ENCODE peak calls at places on chromosomes 13 and 19, in eight cellular contexts. One of them, this sample, is unnamed.
A peak's percentile ranks its signal among the peaks of the same experiment; 100 is the strongest.

GRCh38 chr19:45446295-45446694 is 21.5 kb upstream of the FOSB start:
- DNase-seq in K562: no peak
- DNase-seq in H1: no peak
- DNase-seq in endothelial cell of umbilical vein: peak; percentile 47
- DNase-seq in GM12878: no peak
- DNase-seq in HCT116: no peak
- DNase-seq in SK-N-SH: peak; percentile 42
- DNase-seq in HepG2: peak; percentile 63
- DNase-seq in this sample: no peak

GRCh38 chr13:78657699-78658629 is 991 bp downstream of the OBI1 start:
- DNase-seq in K562: peak; percentile 22
- DNase-seq in SK-N-SH: peak; percentile 22
- DNase-seq in endothelial cell of umbilical vein: peak; percentile 30
- DNase-seq in HCT116: no peak
- DNase-seq in HepG2: peak; percentile 74
- DNase-seq in GM12878: no peak
- DNase-seq in H1: no peak
- DNase-seq in this sample: no peak

GRCh38 chr19:46489445-46490272 is 6.0 kb downstream of the PNMA8B start:
- DNase-seq in H1: peak; percentile 74
- DNase-seq in HCT116: no peak
- DNase-seq in GM12878: no peak
- DNase-seq in K562: peak; percentile 51
- DNase-seq in endothelial cell of umbilical vein: peak; percentile 25
- DNase-seq in SK-N-SH: peak; percentile 37
- DNase-seq in HepG2: no peak
- DNase-seq in this sample: no peak

GRCh38 chr13:75383064-75383715 is 98.8 kb downstream of the TBC1D4 start:
- DNase-seq in HCT116: no peak
- DNase-seq in endothelial cell of umbilical vein: no peak
- DNase-seq in HepG2: no peak
- DNase-seq in H1: no peak
- DNase-seq in K562: no peak
- DNase-seq in GM12878: no peak
- DNase-seq in SK-N-SH: no peak
- DNase-seq in this sample: no peak

GRCh38 chr19:4061178-4061682 is 5.5 kb downstream of the ZBTB7A start:
- DNase-seq in K562: no peak
- DNase-seq in GM12878: no peak
- DNase-seq in HepG2: peak; percentile 65
- DNase-seq in SK-N-SH: no peak
- DNase-seq in endothelial cell of umbilical vein: no peak
- DNase-seq in HCT116: no peak
- DNase-seq in H1: no peak
- DNase-seq in this sample: no peak

GRCh38 chr19:35037716-35038622 is 3.6 kb upstream of the HPN start:
- DNase-seq in endothelial cell of umbilical vein: peak; percentile 57
- DNase-seq in SK-N-SH: peak; percentile 42
- DNase-seq in K562: no peak
- DNase-seq in H1: no peak
- DNase-seq in GM12878: peak; percentile 30
- DNase-seq in HCT116: no peak
- DNase-seq in HepG2: no peak
- DNase-seq in this sample: no peak

GRCh38 chr13:36912983-36913382 is 7.1 kb downstream of the SMAD9 start:
- DNase-seq in HepG2: no peak
- DNase-seq in endothelial cell of umbilical vein: no peak
- DNase-seq in K562: no peak
- DNase-seq in H1: no peak
- DNase-seq in HCT116: no peak
- DNase-seq in SK-N-SH: no peak
- DNase-seq in GM12878: no peak
- DNase-seq in this sample: no peak

GRCh38 chr19:53865523-53865917 is 2.2 kb upstream of the MYADM start:
- DNase-seq in K562: no peak
- DNase-seq in GM12878: no peak
- DNase-seq in HepG2: peak; percentile 76
- DNase-seq in H1: no peak
- DNase-seq in SK-N-SH: no peak
- DNase-seq in endothelial cell of umbilical vein: no peak
- DNase-seq in HCT116: no peak
- DNase-seq in this sample: no peak

GRCh38 chr13:112842343-112842856 is 126.6 kb upstream of the MCF2L start:
- DNase-seq in H1: no peak
- DNase-seq in HepG2: no peak
- DNase-seq in endothelial cell of umbilical vein: peak; percentile 55
- DNase-seq in K562: no peak
- DNase-seq in SK-N-SH: no peak
- DNase-seq in GM12878: no peak
- DNase-seq in HCT116: no peak
- DNase-seq in this sample: no peak

GRCh38 chr13:37277435-37278144 is 172.1 kb upstream of the CSNK1A1L start:
- DNase-seq in endothelial cell of umbilical vein: no peak
- DNase-seq in HepG2: peak; percentile 15
- DNase-seq in H1: no peak
- DNase-seq in GM12878: no peak
- DNase-seq in HCT116: no peak
- DNase-seq in SK-N-SH: no peak
- DNase-seq in K562: no peak
- DNase-seq in this sample: no peak

GRCh38 chr13:23615677-23616076 is 45.5 kb downstream of the TNFRSF19 start:
- DNase-seq in HCT116: no peak
- DNase-seq in SK-N-SH: no peak
- DNase-seq in K562: no peak
- DNase-seq in H1: no peak
- DNase-seq in GM12878: no peak
- DNase-seq in HepG2: peak; percentile 96
- DNase-seq in endothelial cell of umbilical vein: no peak
- DNase-seq in this sample: no peak

DNA sequence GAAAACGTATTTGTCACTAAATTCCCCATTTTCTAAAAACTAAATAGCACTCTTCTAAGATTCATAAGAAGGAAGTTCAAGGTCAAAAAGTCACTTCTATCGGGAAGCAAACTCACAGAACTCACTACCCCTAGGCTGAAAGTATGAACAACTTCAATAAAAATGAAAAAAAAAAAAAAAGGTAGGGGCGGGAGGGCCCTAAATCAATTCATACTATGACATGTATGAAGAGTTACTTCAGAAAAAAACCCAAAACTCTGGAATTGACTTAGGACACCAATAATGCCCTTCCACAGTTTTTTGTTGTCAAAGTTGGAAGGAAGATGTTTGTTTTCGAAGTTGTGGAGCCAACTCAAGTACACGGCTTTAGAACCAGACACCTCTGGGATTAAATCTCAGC is 1.1 kb downstream of the SUCLA2 start:
- DNase-seq in H1: no peak
- DNase-seq in HepG2: no peak
- DNase-seq in SK-N-SH: no peak
- DNase-seq in K562: no peak
- DNase-seq in HCT116: no peak
- DNase-seq in GM12878: no peak
- DNase-seq in endothelial cell of umbilical vein: no peak
- DNase-seq in this sample: no peak
- H3K9ac ChIP-seq in H1: no peak overlapping the region
- H3K9ac ChIP-seq in HepG2: peak overlapping the region; percentile 88
- H3K9ac ChIP-seq in SK-N-SH: peak overlapping the region; percentile 87
- H3K9ac ChIP-seq in K562: peak overlapping the region; percentile 81
- H3K9ac ChIP-seq in HCT116: peak overlapping the region; percentile 84
- H3K9ac ChIP-seq in GM12878: no peak overlapping the region
- H3K9ac ChIP-seq in endothelial cell of umbilical vein: peak overlapping the region; percentile 3
- H3K9ac ChIP-seq in this sample: peak overlapping the region; percentile 96

GRCh38 chr19:13807421-13808021 is 12.3 kb downstream of the ZSWIM4 start:
- DNase-seq in H1: no peak
- DNase-seq in endothelial cell of umbilical vein: no peak
- DNase-seq in GM12878: no peak
- DNase-seq in HepG2: no peak
- DNase-seq in SK-N-SH: no peak
- DNase-seq in K562: no peak
- DNase-seq in HCT116: no peak
- DNase-seq in this sample: no peak

GRCh38 chr19:13806728-13807127 is 11.5 kb downstream of the ZSWIM4 start:
- DNase-seq in H1: no peak
- DNase-seq in HCT116: no peak
- DNase-seq in GM12878: no peak
- DNase-seq in endothelial cell of umbilical vein: no peak
- DNase-seq in HepG2: no peak
- DNase-seq in SK-N-SH: no peak
- DNase-seq in K562: no peak
- DNase-seq in this sample: no peak

GRCh38 chr19:13803038-13803437 is 7.8 kb downstream of the ZSWIM4 start:
- DNase-seq in K562: no peak
- DNase-seq in HCT116: no peak
- DNase-seq in endothelial cell of umbilical vein: no peak
- DNase-seq in H1: no peak
- DNase-seq in HepG2: no peak
- DNase-seq in GM12878: no peak
- DNase-seq in SK-N-SH: no peak
- DNase-seq in this sample: no peak

GRCh38 chr19:13808856-13809255 is 13.6 kb downstream of the ZSWIM4 start:
- DNase-seq in HCT116: no peak
- DNase-seq in K562: no peak
- DNase-seq in H1: no peak
- DNase-seq in GM12878: no peak
- DNase-seq in SK-N-SH: no peak
- DNase-seq in endothelial cell of umbilical vein: no peak
- DNase-seq in HepG2: no peak
- DNase-seq in this sample: no peak

GRCh38 chr19:13804830-13805683 is 9.8 kb downstream of the ZSWIM4 start:
- DNase-seq in SK-N-SH: peak; percentile 72
- DNase-seq in GM12878: no peak
- DNase-seq in H1: peak; percentile 82
- DNase-seq in endothelial cell of umbilical vein: no peak
- DNase-seq in K562: no peak
- DNase-seq in HCT116: no peak
- DNase-seq in HepG2: peak; percentile 32
- DNase-seq in this sample: no peak
- TF ChIP-seq POLR2AphosphoS5 in SK-N-SH: no peak
- TF ChIP-seq POLR2AphosphoS5 in GM12878: no peak
- TF ChIP-seq POLR2AphosphoS5 in H1: peak; percentile 16
- TF ChIP-seq POLR2AphosphoS5 in endothelial cell of umbilical vein: no peak
- TF ChIP-seq POLR2AphosphoS5 in K562: no peak
- TF ChIP-seq POLR2AphosphoS5 in HCT116: no peak
- TF ChIP-seq POLR2AphosphoS5 in HepG2: no peak
- TF ChIP-seq POLR2AphosphoS5 in this sample: no peak

GRCh38 chr19:18342090-18342632 is 1.8 kb downstream of the PGPEP1 start:
- DNase-seq in endothelial cell of umbilical vein: no peak
- DNase-seq in K562: no peak
- DNase-seq in HCT116: no peak
- DNase-seq in SK-N-SH: no peak
- DNase-seq in HepG2: no peak
- DNase-seq in H1: no peak
- DNase-seq in GM12878: no peak
- DNase-seq in this sample: no peak

GRCh38 chr19:18340990-18341868 is 831 bp downstream of the PGPEP1 start:
- DNase-seq in HCT116: no peak
- DNase-seq in SK-N-SH: peak; percentile 70
- DNase-seq in H1: peak; percentile 66
- DNase-seq in K562: peak; percentile 88
- DNase-seq in GM12878: no peak
- DNase-seq in HepG2: peak; percentile 52
- DNase-seq in endothelial cell of umbilical vein: peak; percentile 25
- DNase-seq in this sample: no peak

GRCh38 chr19:18340237-18340989 is at the start of gene PGPEP1:
- DNase-seq in H1: peak; percentile 97
- DNase-seq in endothelial cell of umbilical vein: peak; percentile 65
- DNase-seq in K562: peak; percentile 91
- DNase-seq in GM12878: no peak
- DNase-seq in HCT116: no peak
- DNase-seq in SK-N-SH: peak; percentile 96
- DNase-seq in HepG2: no peak
- DNase-seq in this sample: no peak

GRCh38 chr19:18338471-18339001 is 1.9 kb upstream of the PGPEP1 start:
- DNase-seq in GM12878: no peak
- DNase-seq in H1: no peak
- DNase-seq in HCT116: no peak
- DNase-seq in HepG2: no peak
- DNase-seq in K562: no peak
- DNase-seq in endothelial cell of umbilical vein: no peak
- DNase-seq in SK-N-SH: no peak
- DNase-seq in this sample: no peak

DNA sequence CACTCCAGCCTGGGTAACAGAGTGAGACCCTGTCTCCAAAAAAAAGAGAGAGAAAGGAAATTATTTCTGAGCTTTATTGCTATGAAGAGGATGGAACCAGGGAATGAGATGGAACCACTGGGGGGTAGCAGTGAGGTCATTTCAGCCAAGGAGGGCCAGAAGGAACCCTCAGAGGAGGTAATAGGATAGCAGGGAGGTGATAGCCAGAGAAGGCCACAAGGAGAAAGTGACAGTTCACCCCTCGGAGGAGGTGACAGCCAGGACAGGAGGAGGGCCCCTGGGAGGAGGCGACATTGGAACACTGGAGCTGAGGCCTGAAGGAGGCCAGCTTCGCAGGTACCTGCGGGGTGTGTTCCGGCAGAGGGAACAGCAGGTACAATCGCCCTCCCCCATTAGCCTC is 695 bp upstream of the PGPEP1 start:
- DNase-seq in HepG2: no peak
- DNase-seq in GM12878: no peak
- DNase-seq in SK-N-SH: peak; percentile 50
- DNase-seq in HCT116: no peak
- DNase-seq in endothelial cell of umbilical vein: no peak
- DNase-seq in H1: peak; percentile 61
- DNase-seq in K562: peak; percentile 77
- DNase-seq in this sample: no peak
- H3K9ac ChIP-seq in HepG2: peak overlapping the region; percentile 90
- H3K9ac ChIP-seq in GM12878: no peak overlapping the region
- H3K9ac ChIP-seq in SK-N-SH: no peak overlapping the region
- H3K9ac ChIP-seq in HCT116: no peak overlapping the region
- H3K9ac ChIP-seq in endothelial cell of umbilical vein: no peak overlapping the region
- H3K9ac ChIP-seq in H1: no peak overlapping the region
- H3K9ac ChIP-seq in K562: peak overlapping the region; percentile 83
- H3K9ac ChIP-seq in this sample: no peak overlapping the region

DNA sequence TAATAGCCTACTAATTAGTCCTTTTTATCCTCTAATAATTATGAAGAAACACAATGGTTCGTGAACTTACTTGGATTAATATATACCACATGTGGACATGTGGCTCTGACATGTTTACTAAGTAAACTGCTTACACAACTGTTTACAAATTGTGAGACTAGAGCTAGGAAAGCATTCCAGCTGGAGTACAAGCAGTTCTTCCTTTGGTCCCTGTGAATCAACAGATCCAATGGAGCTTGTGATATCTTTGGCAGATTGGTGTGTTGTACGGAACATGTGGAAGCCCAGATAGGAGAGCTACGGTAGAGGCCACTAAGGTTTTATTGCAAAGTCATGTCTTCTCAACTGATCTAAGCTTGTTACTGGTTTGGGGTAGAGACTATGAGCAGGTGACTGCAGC is 145.5 kb upstream of the SPRY2 start:
- DNase-seq in HepG2: no peak
- DNase-seq in HCT116: no peak
- DNase-seq in SK-N-SH: no peak
- DNase-seq in K562: no peak
- DNase-seq in H1: no peak
- DNase-seq in endothelial cell of umbilical vein: no peak
- DNase-seq in GM12878: no peak
- DNase-seq in this sample: no peak
- TF ChIP-seq POLR2AphosphoS5 in HepG2: no peak
- TF ChIP-seq POLR2AphosphoS5 in HCT116: no peak
- TF ChIP-seq POLR2AphosphoS5 in SK-N-SH: no peak
- TF ChIP-seq POLR2AphosphoS5 in K562: no peak
- TF ChIP-seq POLR2AphosphoS5 in H1: no peak
- TF ChIP-seq POLR2AphosphoS5 in endothelial cell of umbilical vein: no peak
- TF ChIP-seq POLR2AphosphoS5 in GM12878: no peak
- TF ChIP-seq POLR2AphosphoS5 in this sample: no peak

GRCh38 chr19:30227661-30228112 is 144.5 kb upstream of the ZNF536 start:
- DNase-seq in GM12878: no peak
- DNase-seq in SK-N-SH: peak; percentile 87
- DNase-seq in HepG2: peak; percentile 17
- DNase-seq in endothelial cell of umbilical vein: peak; percentile 36
- DNase-seq in HCT116: peak; percentile 13
- DNase-seq in H1: peak; percentile 87
- DNase-seq in K562: peak; percentile 71
- DNase-seq in this sample: no peak
- H3K9ac ChIP-seq in GM12878: no peak overlapping the region
- H3K9ac ChIP-seq in SK-N-SH: no peak overlapping the region
- H3K9ac ChIP-seq in HepG2: no peak overlapping the region
- H3K9ac ChIP-seq in endothelial cell of umbilical vein: no peak overlapping the region
- H3K9ac ChIP-seq in HCT116: peak overlapping the region; percentile 23
- H3K9ac ChIP-seq in H1: no peak overlapping the region
- H3K9ac ChIP-seq in K562: no peak overlapping the region
- H3K9ac ChIP-seq in this sample: peak overlapping the region; percentile 59